ENCODE peak calls at places on chromosomes 2 and 18, in six cellular contexts. B is GM23248, Y is GM13976, S is Peyer's patch, U is SIG-M5, T is astrocyte of the cerebellum. J is an unnamed sample.

GRCh38 chr2:62475172-62476011 is 30.6 kb downstream of the TMEM17 start:
- DNase-seq in U (no peak), B (peak), T (no peak), S (no peak), Y (no peak), J (peak)

GRCh38 chr2:29309090-29310054 is 194.2 kb downstream of the CLIP4 start:
- DNase-seq in Y (peak), T (peak), B (peak), S (peak), U (no peak), J (no peak)

GRCh38 chr2:152421521-152422367 is 86.8 kb downstream of the FMNL2 start:
- DNase-seq in T (peak), S (no peak), U (peak), B (peak), Y (no peak), J (no peak)

GRCh38 chr2:46866770-46867246 is 48.8 kb downstream of the MCFD2 start:
- DNase-seq in S (peak), U (no peak), B (no peak), T (no peak), Y (no peak), J (peak)

GRCh38 chr2:26438526-26438925 is 36.8 kb downstream of the DRC1 start:
- DNase-seq in T (no peak), Y (no peak), S (no peak), U (no peak), B (peak), J (no peak)

GRCh38 chr18:48319796-48320638 is 89.2 kb downstream of the ZBTB7C start:
- DNase-seq in U (no peak), S (no peak), B (peak), T (no peak), Y (no peak), J (no peak)

GRCh38 chr18:58015045-58015444 is 29.0 kb upstream of the NEDD4L start:
- DNase-seq in T (no peak), U (no peak), B (no peak), Y (peak), S (peak), J (no peak)

GRCh38 chr2:29583104-29583503 is 338.3 kb downstream of the ALK start:
- DNase-seq in U (no peak), S (no peak), B (peak), T (no peak), Y (no peak), J (no peak)

GRCh38 chr2:19774788-19775156 is 127.0 kb downstream of the TTC32 start:
- DNase-seq in S (no peak), U (no peak), B (no peak), Y (no peak), T (peak), J (no peak)